ENCODE peak calls at places on chromosomes 2 and 18, in eight cellular contexts. One of them, this sample, is unnamed.
A peak's percentile ranks its signal among the peaks of the same experiment; 100 is the strongest.

GRCh38 chr18:10797882-10798281 is 272.1 kb downstream of the NAPG start:
- DNase-seq in neuronal stem cell: no peak
- DNase-seq in GM23338: peak; percentile 21
- DNase-seq in H1: no peak
- DNase-seq in endothelial cell of umbilical vein: no peak
- DNase-seq in Karpas-422: no peak
- DNase-seq in PC-9: no peak
- DNase-seq in IMR-90: no peak
- DNase-seq in this sample: peak; percentile 46

GRCh38 chr2:60533114-60534033 is 20.1 kb downstream of the BCL11A start:
- DNase-seq in IMR-90: peak; percentile 89
- DNase-seq in neuronal stem cell: no peak
- DNase-seq in GM23338: no peak
- DNase-seq in H1: no peak
- DNase-seq in Karpas-422: no peak
- DNase-seq in endothelial cell of umbilical vein: no peak
- DNase-seq in PC-9: no peak
- DNase-seq in this sample: no peak

GRCh38 chr2:74516070-74516633 is 1.9 kb downstream of the TLX2 start:
- DNase-seq in IMR-90: peak; percentile 11
- DNase-seq in H1: no peak
- DNase-seq in PC-9: no peak
- DNase-seq in endothelial cell of umbilical vein: peak; percentile 61
- DNase-seq in Karpas-422: no peak
- DNase-seq in GM23338: peak; percentile 95
- DNase-seq in neuronal stem cell: no peak
- DNase-seq in this sample: no peak

GRCh38 chr2:199916980-199917379 is 5.9 kb downstream of the C2orf69 start:
- DNase-seq in IMR-90: no peak
- DNase-seq in PC-9: no peak
- DNase-seq in GM23338: peak; percentile 8
- DNase-seq in H1: no peak
- DNase-seq in neuronal stem cell: no peak
- DNase-seq in Karpas-422: no peak
- DNase-seq in endothelial cell of umbilical vein: no peak
- DNase-seq in this sample: no peak

GRCh38 chr18:62018761-62019041 is 125.9 kb upstream of the RNF152 start:
- DNase-seq in endothelial cell of umbilical vein: no peak
- DNase-seq in neuronal stem cell: no peak
- DNase-seq in PC-9: no peak
- DNase-seq in IMR-90: no peak
- DNase-seq in Karpas-422: no peak
- DNase-seq in H1: no peak
- DNase-seq in GM23338: no peak
- DNase-seq in this sample: no peak

GRCh38 chr2:101619191-101619591 is 78.3 kb upstream of the MAP4K4 start:
- DNase-seq in PC-9: no peak
- DNase-seq in Karpas-422: no peak
- DNase-seq in neuronal stem cell: no peak
- DNase-seq in GM23338: no peak
- DNase-seq in H1: no peak
- DNase-seq in endothelial cell of umbilical vein: peak; percentile 94
- DNase-seq in IMR-90: peak; percentile 48
- DNase-seq in this sample: no peak

GRCh38 chr2:46657042-46657504 is 177.7 kb downstream of the TMEM247 start:
- DNase-seq in Karpas-422: peak; percentile 71
- DNase-seq in H1: no peak
- DNase-seq in PC-9: no peak
- DNase-seq in endothelial cell of umbilical vein: peak; percentile 28
- DNase-seq in neuronal stem cell: no peak
- DNase-seq in GM23338: peak; percentile 85
- DNase-seq in IMR-90: peak; percentile 32
- DNase-seq in this sample: no peak

GRCh38 chr2:7034313-7034712 is 117.1 kb downstream of the RNF144A start:
- DNase-seq in PC-9: no peak
- DNase-seq in IMR-90: no peak
- DNase-seq in endothelial cell of umbilical vein: no peak
- DNase-seq in neuronal stem cell: no peak
- DNase-seq in H1: no peak
- DNase-seq in Karpas-422: no peak
- DNase-seq in GM23338: peak; percentile 49
- DNase-seq in this sample: no peak

GRCh38 chr2:219772103-219772502 is 144.7 kb downstream of the SLC4A3 start:
- DNase-seq in Karpas-422: no peak
- DNase-seq in endothelial cell of umbilical vein: no peak
- DNase-seq in neuronal stem cell: no peak
- DNase-seq in GM23338: no peak
- DNase-seq in PC-9: no peak
- DNase-seq in H1: no peak
- DNase-seq in IMR-90: no peak
- DNase-seq in this sample: no peak

GRCh38 chr2:101608411-101609317 is 88.8 kb upstream of the MAP4K4 start:
- DNase-seq in PC-9: no peak
- DNase-seq in endothelial cell of umbilical vein: no peak
- DNase-seq in IMR-90: no peak
- DNase-seq in neuronal stem cell: no peak
- DNase-seq in H1: no peak
- DNase-seq in GM23338: no peak
- DNase-seq in Karpas-422: no peak
- DNase-seq in this sample: no peak

GRCh38 chr2:38783586-38783985 is 5.6 kb downstream of the GEMIN6 start:
- DNase-seq in PC-9: no peak
- DNase-seq in endothelial cell of umbilical vein: no peak
- DNase-seq in Karpas-422: no peak
- DNase-seq in H1: no peak
- DNase-seq in IMR-90: no peak
- DNase-seq in GM23338: no peak
- DNase-seq in neuronal stem cell: no peak
- DNase-seq in this sample: no peak

GRCh38 chr2:1675633-1676032 is 68.7 kb downstream of the PXDN start:
- DNase-seq in neuronal stem cell: no peak
- DNase-seq in Karpas-422: no peak
- DNase-seq in endothelial cell of umbilical vein: peak; percentile 22
- DNase-seq in GM23338: no peak
- DNase-seq in PC-9: peak; percentile 87
- DNase-seq in IMR-90: peak; percentile 99
- DNase-seq in H1: no peak
- DNase-seq in this sample: no peak

GRCh38 chr18:36302676-36303075 is 5.2 kb downstream of the FHOD3 start:
- DNase-seq in IMR-90: peak; percentile 42
- DNase-seq in endothelial cell of umbilical vein: no peak
- DNase-seq in Karpas-422: no peak
- DNase-seq in H1: no peak
- DNase-seq in PC-9: peak; percentile 34
- DNase-seq in neuronal stem cell: no peak
- DNase-seq in GM23338: no peak
- DNase-seq in this sample: no peak

GRCh38 chr2:133737597-133737996 is 169.3 kb upstream of the NCKAP5 start:
- DNase-seq in H1: no peak
- DNase-seq in IMR-90: peak; percentile 69
- DNase-seq in endothelial cell of umbilical vein: no peak
- DNase-seq in PC-9: no peak
- DNase-seq in GM23338: no peak
- DNase-seq in Karpas-422: no peak
- DNase-seq in neuronal stem cell: no peak
- DNase-seq in this sample: no peak

GRCh38 chr18:48391863-48392262 is 17.3 kb downstream of the ZBTB7C start:
- DNase-seq in neuronal stem cell: no peak
- DNase-seq in PC-9: no peak
- DNase-seq in Karpas-422: no peak
- DNase-seq in IMR-90: no peak
- DNase-seq in endothelial cell of umbilical vein: no peak
- DNase-seq in H1: no peak
- DNase-seq in GM23338: no peak
- DNase-seq in this sample: no peak

GRCh38 chr2:235026649-235027557 is 75.1 kb downstream of the SH3BP4 start:
- DNase-seq in IMR-90: peak; percentile 60
- DNase-seq in PC-9: peak; percentile 98
- DNase-seq in Karpas-422: no peak
- DNase-seq in endothelial cell of umbilical vein: peak; percentile 21
- DNase-seq in neuronal stem cell: no peak
- DNase-seq in GM23338: peak; percentile 34
- DNase-seq in H1: no peak
- DNase-seq in this sample: no peak

GRCh38 chr2:158501301-158501700 is 44.5 kb downstream of the PKP4 start:
- DNase-seq in H1: no peak
- DNase-seq in GM23338: no peak
- DNase-seq in neuronal stem cell: no peak
- DNase-seq in Karpas-422: no peak
- DNase-seq in PC-9: no peak
- DNase-seq in endothelial cell of umbilical vein: no peak
- DNase-seq in IMR-90: no peak
- DNase-seq in this sample: no peak

GRCh38 chr2:242057379-242058040 is 188.0 kb downstream of the RTP5 start:
- DNase-seq in PC-9: no peak
- DNase-seq in Karpas-422: no peak
- DNase-seq in IMR-90: no peak
- DNase-seq in GM23338: no peak
- DNase-seq in H1: no peak
- DNase-seq in endothelial cell of umbilical vein: no peak
- DNase-seq in neuronal stem cell: no peak
- DNase-seq in this sample: no peak

GRCh38 chr2:242059566-242059965 is 190.0 kb downstream of the RTP5 start:
- DNase-seq in PC-9: no peak
- DNase-seq in neuronal stem cell: no peak
- DNase-seq in GM23338: no peak
- DNase-seq in IMR-90: no peak
- DNase-seq in H1: no peak
- DNase-seq in Karpas-422: no peak
- DNase-seq in endothelial cell of umbilical vein: no peak
- DNase-seq in this sample: no peak

GRCh38 chr2:242060212-242060835 is 190.8 kb downstream of the RTP5 start:
- DNase-seq in GM23338: no peak
- DNase-seq in Karpas-422: peak; percentile 52
- DNase-seq in endothelial cell of umbilical vein: peak; percentile 37
- DNase-seq in PC-9: no peak
- DNase-seq in IMR-90: peak; percentile 71
- DNase-seq in H1: no peak
- DNase-seq in neuronal stem cell: no peak
- DNase-seq in this sample: no peak

GRCh38 chr2:242056785-242057184 is 187.3 kb downstream of the RTP5 start:
- DNase-seq in IMR-90: no peak
- DNase-seq in PC-9: no peak
- DNase-seq in Karpas-422: no peak
- DNase-seq in neuronal stem cell: no peak
- DNase-seq in endothelial cell of umbilical vein: no peak
- DNase-seq in GM23338: no peak
- DNase-seq in H1: no peak
- DNase-seq in this sample: no peak

GRCh38 chr2:242058116-242058680 is 188.7 kb downstream of the RTP5 start:
- DNase-seq in GM23338: no peak
- DNase-seq in H1: no peak
- DNase-seq in Karpas-422: no peak
- DNase-seq in neuronal stem cell: no peak
- DNase-seq in PC-9: no peak
- DNase-seq in IMR-90: no peak
- DNase-seq in endothelial cell of umbilical vein: no peak
- DNase-seq in this sample: no peak
- H2AFZ ChIP-seq in GM23338: no peak overlapping the region
- H2AFZ ChIP-seq in H1: no peak overlapping the region
- H2AFZ ChIP-seq in Karpas-422: no peak overlapping the region
- H2AFZ ChIP-seq in neuronal stem cell: no peak overlapping the region
- H2AFZ ChIP-seq in PC-9: no peak overlapping the region
- H2AFZ ChIP-seq in IMR-90: peak overlapping the region; percentile 56
- H2AFZ ChIP-seq in endothelial cell of umbilical vein: no peak overlapping the region
- H2AFZ ChIP-seq in this sample: no peak overlapping the region

DNA sequence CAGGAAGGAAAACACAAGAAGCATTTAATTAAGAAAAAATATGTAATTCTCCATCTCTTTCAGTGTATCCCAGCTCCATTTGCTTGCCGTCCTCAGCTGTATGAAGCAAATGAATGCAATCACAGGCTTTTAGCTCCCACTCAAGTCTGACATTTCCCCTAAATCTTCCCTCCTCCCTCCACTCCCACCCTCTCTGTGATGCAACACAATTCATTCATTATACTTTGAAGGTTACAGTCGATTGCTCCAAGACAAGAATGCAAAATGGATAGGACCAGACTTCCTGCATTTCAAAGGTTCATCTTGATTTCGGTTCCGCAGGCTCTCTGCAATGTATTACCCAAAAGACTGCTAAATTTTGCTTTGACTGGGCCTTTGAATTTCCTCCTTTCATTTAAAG is 172.7 kb upstream of the SERPINE2 start:
- DNase-seq in Karpas-422: peak; percentile 91
- DNase-seq in neuronal stem cell: no peak
- DNase-seq in PC-9: no peak
- DNase-seq in endothelial cell of umbilical vein: no peak
- DNase-seq in IMR-90: no peak
- DNase-seq in H1: no peak
- DNase-seq in GM23338: no peak
- DNase-seq in this sample: no peak
- H2AFZ ChIP-seq in Karpas-422: peak overlapping the region; percentile 40
- H2AFZ ChIP-seq in neuronal stem cell: no peak overlapping the region
- H2AFZ ChIP-seq in PC-9: no peak overlapping the region
- H2AFZ ChIP-seq in endothelial cell of umbilical vein: no peak overlapping the region
- H2AFZ ChIP-seq in IMR-90: no peak overlapping the region
- H2AFZ ChIP-seq in H1: peak overlapping the region; percentile 64
- H2AFZ ChIP-seq in GM23338: no peak overlapping the region
- H2AFZ ChIP-seq in this sample: no peak overlapping the region

GRCh38 chr2:68420254-68420910 is 46.7 kb downstream of the FBXO48 start:
- DNase-seq in GM23338: no peak
- DNase-seq in PC-9: no peak
- DNase-seq in H1: no peak
- DNase-seq in Karpas-422: no peak
- DNase-seq in IMR-90: peak; percentile 47
- DNase-seq in endothelial cell of umbilical vein: no peak
- DNase-seq in neuronal stem cell: no peak
- DNase-seq in this sample: no peak

GRCh38 chr2:68426446-68426845 is 40.6 kb downstream of the FBXO48 start:
- DNase-seq in IMR-90: no peak
- DNase-seq in neuronal stem cell: no peak
- DNase-seq in Karpas-422: peak; percentile 52
- DNase-seq in endothelial cell of umbilical vein: no peak
- DNase-seq in GM23338: no peak
- DNase-seq in H1: no peak
- DNase-seq in PC-9: no peak
- DNase-seq in this sample: no peak

GRCh38 chr2:68425503-68425902 is 41.6 kb downstream of the FBXO48 start:
- DNase-seq in GM23338: no peak
- DNase-seq in Karpas-422: peak; percentile 44
- DNase-seq in neuronal stem cell: no peak
- DNase-seq in IMR-90: no peak
- DNase-seq in PC-9: no peak
- DNase-seq in H1: no peak
- DNase-seq in endothelial cell of umbilical vein: no peak
- DNase-seq in this sample: no peak

GRCh38 chr2:68426885-68427579 is 40.1 kb downstream of the FBXO48 start:
- DNase-seq in endothelial cell of umbilical vein: no peak
- DNase-seq in PC-9: no peak
- DNase-seq in Karpas-422: no peak
- DNase-seq in IMR-90: peak; percentile 72
- DNase-seq in H1: no peak
- DNase-seq in GM23338: no peak
- DNase-seq in neuronal stem cell: no peak
- DNase-seq in this sample: peak; percentile 83

GRCh38 chr2:68423966-68424650 is 43.0 kb downstream of the FBXO48 start:
- DNase-seq in PC-9: no peak
- DNase-seq in neuronal stem cell: no peak
- DNase-seq in endothelial cell of umbilical vein: no peak
- DNase-seq in GM23338: no peak
- DNase-seq in Karpas-422: peak; percentile 83
- DNase-seq in IMR-90: no peak
- DNase-seq in H1: no peak
- DNase-seq in this sample: peak; percentile 60
- H2AFZ ChIP-seq in PC-9: no peak overlapping the region
- H2AFZ ChIP-seq in neuronal stem cell: no peak overlapping the region
- H2AFZ ChIP-seq in endothelial cell of umbilical vein: no peak overlapping the region
- H2AFZ ChIP-seq in GM23338: no peak overlapping the region
- H2AFZ ChIP-seq in Karpas-422: peak overlapping the region; percentile 27
- H2AFZ ChIP-seq in IMR-90: no peak overlapping the region
- H2AFZ ChIP-seq in H1: no peak overlapping the region
- H2AFZ ChIP-seq in this sample: peak overlapping the region; percentile 11

GRCh38 chr2:227407601-227408089 is 19.9 kb upstream of the SCYGR1 start:
- DNase-seq in GM23338: no peak
- DNase-seq in endothelial cell of umbilical vein: no peak
- DNase-seq in PC-9: peak; percentile 97
- DNase-seq in neuronal stem cell: no peak
- DNase-seq in H1: no peak
- DNase-seq in IMR-90: no peak
- DNase-seq in Karpas-422: no peak
- DNase-seq in this sample: no peak
- H2AFZ ChIP-seq in GM23338: peak overlapping the region; percentile 76
- H2AFZ ChIP-seq in endothelial cell of umbilical vein: no peak overlapping the region
- H2AFZ ChIP-seq in PC-9: no peak overlapping the region
- H2AFZ ChIP-seq in neuronal stem cell: no peak overlapping the region
- H2AFZ ChIP-seq in H1: peak overlapping the region; percentile 53
- H2AFZ ChIP-seq in IMR-90: peak overlapping the region; percentile 58
- H2AFZ ChIP-seq in Karpas-422: no peak overlapping the region
- H2AFZ ChIP-seq in this sample: no peak overlapping the region